ENCODE peak calls at places on chromosomes 3 and 15, in five cellular contexts. L is spleen; N is stimulated activated CD4-positive, alpha-beta T cell treated with anti-CD3 and anti-CD28 coated beads, Interleukin-4, amount 100 ng/mL, for 4 hours; D is IMR-90; F is astrocyte of the hippocampus. R is an unnamed sample.

GRCh38 chr3:5197022-5197421 is 9.5 kb downstream of the EDEM1 start:
- DNase-seq in N (no peak), L (no peak), F (peak), D (peak), R (no peak)

GRCh38 chr3:11050666-11051323 is 58.2 kb downstream of the SLC6A1 start:
- DNase-seq in L (no peak), N (no peak), F (no peak), D (no peak), R (no peak)

GRCh38 chr3:37014620-37015019 is 21.3 kb downstream of the MLH1 start:
- DNase-seq in F (no peak), N (no peak), D (no peak), L (no peak), R (no peak)

GRCh38 chr3:126356373-126357298 is 572 bp downstream of the KLF15 start:
- DNase-seq in L (peak), N (no peak), F (no peak), D (no peak), R (peak)

GRCh38 chr3:58260733-58261132 is 23.1 kb downstream of the ABHD6 start:
- DNase-seq in F (peak), L (no peak), N (no peak), D (peak), R (no peak)

GRCh38 chr15:82680200-82681102 is 29.2 kb downstream of the AP3B2 start:
- DNase-seq in F (peak), D (no peak), N (peak), L (peak), R (no peak)

GRCh38 chr3:123568034-123568433 is 16.8 kb downstream of the HACD2 start:
- DNase-seq in D (no peak), L (no peak), F (no peak), N (no peak), R (no peak)

GRCh38 chr3:136171097-136171542 is 25.0 kb downstream of the MSL2 start:
- DNase-seq in D (peak), N (no peak), L (no peak), F (peak), R (no peak)

GRCh38 chr3:151318946-151319345 is 2.3 kb upstream of the GPR87 start:
- DNase-seq in D (no peak), F (no peak), N (no peak), L (no peak), R (no peak)

GRCh38 chr3:132974086-132974485 is 64.1 kb upstream of the TMEM108 start:
- DNase-seq in L (no peak), F (no peak), D (no peak), N (no peak), R (no peak)

GRCh38 chr3:136232413-136232812 is 17.7 kb upstream of the PCCB start:
- DNase-seq in D (peak), F (no peak), N (no peak), L (no peak), R (no peak)

GRCh38 chr3:155745795-155746550 is 1.1 kb upstream of the PLCH1 start:
- DNase-seq in L (no peak), N (no peak), D (no peak), F (peak), R (no peak)

GRCh38 chr3:21551019-21551418 is 200.0 kb downstream of the ZNF385D start:
- DNase-seq in D (no peak), L (no peak), N (no peak), F (peak), R (no peak)

GRCh38 chr3:15097889-15098288 is 1.1 kb downstream of the RBSN start:
- DNase-seq in L (no peak), D (no peak), F (peak), N (no peak), R (no peak)

GRCh38 chr3:24272875-24273274 is 221.8 kb downstream of the THRB start:
- DNase-seq in D (no peak), L (no peak), N (no peak), F (no peak), R (no peak)

GRCh38 chr3:57958642-57959406 is 49.4 kb upstream of the FLNB start:
- DNase-seq in D (no peak), L (no peak), N (no peak), F (no peak), R (no peak)

GRCh38 chr15:98581715-98582114 is 66.6 kb upstream of the IGF1R start:
- DNase-seq in N (no peak), D (no peak), F (no peak), L (no peak), R (no peak)

GRCh38 chr15:61530769-61531168 is 301.7 kb upstream of the RORA start:
- DNase-seq in D (no peak), N (no peak), L (no peak), F (no peak), R (no peak)

GRCh38 chr3:114380233-114380645 is 86.4 kb downstream of the TIGIT start:
- DNase-seq in F (peak), N (no peak), L (no peak), D (peak), R (no peak)

GRCh38 chr3:187880438-187880837 is 135.2 kb upstream of the BCL6 start:
- DNase-seq in L (no peak), N (no peak), F (no peak), D (peak), R (no peak)

GRCh38 chr15:80464952-80465645 is 60.9 kb downstream of the ARNT2 start:
- DNase-seq in F (no peak), N (no peak), D (peak), L (no peak), R (no peak)